ENCODE peak calls at places on chromosomes 5 and 9, in nine cellular contexts. One of them, this sample, is unnamed.

GRCh38 chr5:75460947-75461346 is 50.5 kb downstream of the CERT1 start:
- DNase-seq in NCI-H774: no peak
- DNase-seq in activated CD4-positive, alpha-beta T cell treated with anti-CD3 and anti-CD28 coated beads, Interleukin-2, amount 50 U/mL, for 24 hours: no peak
- DNase-seq in MM.1S: no peak
- DNase-seq in AML-193: no peak
- DNase-seq in CD4-positive, CD25-positive, alpha-beta regulatory T cell: no peak
- DNase-seq in GM13977: peak
- DNase-seq in heart left ventricle: no peak
- DNase-seq in GM23248: no peak
- DNase-seq in this sample: no peak

GRCh38 chr9:133693703-133694529 is 44.2 kb downstream of the SARDH start:
- DNase-seq in GM13977: no peak
- DNase-seq in heart left ventricle: no peak
- DNase-seq in MM.1S: no peak
- DNase-seq in GM23248: no peak
- DNase-seq in AML-193: no peak
- DNase-seq in NCI-H774: no peak
- DNase-seq in CD4-positive, CD25-positive, alpha-beta regulatory T cell: no peak
- DNase-seq in activated CD4-positive, alpha-beta T cell treated with anti-CD3 and anti-CD28 coated beads, Interleukin-2, amount 50 U/mL, for 24 hours: no peak
- DNase-seq in this sample: no peak

GRCh38 chr5:1793966-1794895 is 5.4 kb downstream of the MRPL36 start:
- DNase-seq in NCI-H774: no peak
- DNase-seq in GM13977: no peak
- DNase-seq in activated CD4-positive, alpha-beta T cell treated with anti-CD3 and anti-CD28 coated beads, Interleukin-2, amount 50 U/mL, for 24 hours: no peak
- DNase-seq in heart left ventricle: no peak
- DNase-seq in GM23248: peak
- DNase-seq in CD4-positive, CD25-positive, alpha-beta regulatory T cell: no peak
- DNase-seq in MM.1S: peak
- DNase-seq in AML-193: no peak
- DNase-seq in this sample: peak

GRCh38 chr5:59007460-59008063 is 424.7 kb downstream of the RAB3C start:
- DNase-seq in activated CD4-positive, alpha-beta T cell treated with anti-CD3 and anti-CD28 coated beads, Interleukin-2, amount 50 U/mL, for 24 hours: no peak
- DNase-seq in GM23248: peak
- DNase-seq in heart left ventricle: no peak
- DNase-seq in CD4-positive, CD25-positive, alpha-beta regulatory T cell: peak
- DNase-seq in GM13977: peak
- DNase-seq in AML-193: peak
- DNase-seq in NCI-H774: no peak
- DNase-seq in MM.1S: peak
- DNase-seq in this sample: peak

GRCh38 chr5:79193643-79194042 is 42.3 kb upstream of the JMY start:
- DNase-seq in GM23248: peak
- DNase-seq in heart left ventricle: no peak
- DNase-seq in MM.1S: no peak
- DNase-seq in NCI-H774: no peak
- DNase-seq in activated CD4-positive, alpha-beta T cell treated with anti-CD3 and anti-CD28 coated beads, Interleukin-2, amount 50 U/mL, for 24 hours: no peak
- DNase-seq in GM13977: no peak
- DNase-seq in AML-193: no peak
- DNase-seq in CD4-positive, CD25-positive, alpha-beta regulatory T cell: peak
- DNase-seq in this sample: no peak

GRCh38 chr5:53362521-53362941 is 117.9 kb upstream of the FST start:
- DNase-seq in GM23248: peak
- DNase-seq in GM13977: no peak
- DNase-seq in AML-193: no peak
- DNase-seq in NCI-H774: no peak
- DNase-seq in activated CD4-positive, alpha-beta T cell treated with anti-CD3 and anti-CD28 coated beads, Interleukin-2, amount 50 U/mL, for 24 hours: no peak
- DNase-seq in heart left ventricle: no peak
- DNase-seq in MM.1S: no peak
- DNase-seq in CD4-positive, CD25-positive, alpha-beta regulatory T cell: no peak
- DNase-seq in this sample: peak

GRCh38 chr5:74289238-74289637 is 351.3 kb downstream of the ENC1 start:
- DNase-seq in CD4-positive, CD25-positive, alpha-beta regulatory T cell: no peak
- DNase-seq in GM13977: no peak
- DNase-seq in NCI-H774: no peak
- DNase-seq in activated CD4-positive, alpha-beta T cell treated with anti-CD3 and anti-CD28 coated beads, Interleukin-2, amount 50 U/mL, for 24 hours: no peak
- DNase-seq in GM23248: no peak
- DNase-seq in heart left ventricle: no peak
- DNase-seq in MM.1S: no peak
- DNase-seq in AML-193: no peak
- DNase-seq in this sample: no peak

GRCh38 chr5:68962632-68963484 is 131.0 kb upstream of the SLC30A5 start:
- DNase-seq in GM23248: peak
- DNase-seq in heart left ventricle: peak
- DNase-seq in AML-193: no peak
- DNase-seq in GM13977: peak
- DNase-seq in CD4-positive, CD25-positive, alpha-beta regulatory T cell: no peak
- DNase-seq in MM.1S: peak
- DNase-seq in NCI-H774: peak
- DNase-seq in activated CD4-positive, alpha-beta T cell treated with anti-CD3 and anti-CD28 coated beads, Interleukin-2, amount 50 U/mL, for 24 hours: no peak
- DNase-seq in this sample: peak

GRCh38 chr9:128138001-128138400 is 10.5 kb upstream of the PTGES2 start:
- DNase-seq in GM13977: no peak
- DNase-seq in AML-193: no peak
- DNase-seq in GM23248: no peak
- DNase-seq in NCI-H774: no peak
- DNase-seq in CD4-positive, CD25-positive, alpha-beta regulatory T cell: no peak
- DNase-seq in heart left ventricle: no peak
- DNase-seq in activated CD4-positive, alpha-beta T cell treated with anti-CD3 and anti-CD28 coated beads, Interleukin-2, amount 50 U/mL, for 24 hours: no peak
- DNase-seq in MM.1S: no peak
- DNase-seq in this sample: no peak

GRCh38 chr5:91925249-91925648 is 542.1 kb upstream of the ARRDC3 start:
- DNase-seq in GM23248: no peak
- DNase-seq in AML-193: no peak
- DNase-seq in CD4-positive, CD25-positive, alpha-beta regulatory T cell: no peak
- DNase-seq in heart left ventricle: no peak
- DNase-seq in GM13977: no peak
- DNase-seq in activated CD4-positive, alpha-beta T cell treated with anti-CD3 and anti-CD28 coated beads, Interleukin-2, amount 50 U/mL, for 24 hours: no peak
- DNase-seq in NCI-H774: no peak
- DNase-seq in MM.1S: no peak
- DNase-seq in this sample: no peak

GRCh38 chr5:111641533-111642230 is 115.3 kb downstream of the NREP start:
- DNase-seq in activated CD4-positive, alpha-beta T cell treated with anti-CD3 and anti-CD28 coated beads, Interleukin-2, amount 50 U/mL, for 24 hours: no peak
- DNase-seq in NCI-H774: no peak
- DNase-seq in GM13977: no peak
- DNase-seq in GM23248: peak
- DNase-seq in AML-193: no peak
- DNase-seq in CD4-positive, CD25-positive, alpha-beta regulatory T cell: no peak
- DNase-seq in heart left ventricle: no peak
- DNase-seq in MM.1S: no peak
- DNase-seq in this sample: peak

GRCh38 chr5:151347364-151347763 is at the start of gene SLC36A2:
- DNase-seq in AML-193: no peak
- DNase-seq in GM13977: no peak
- DNase-seq in activated CD4-positive, alpha-beta T cell treated with anti-CD3 and anti-CD28 coated beads, Interleukin-2, amount 50 U/mL, for 24 hours: no peak
- DNase-seq in CD4-positive, CD25-positive, alpha-beta regulatory T cell: no peak
- DNase-seq in heart left ventricle: no peak
- DNase-seq in NCI-H774: no peak
- DNase-seq in GM23248: no peak
- DNase-seq in MM.1S: no peak
- DNase-seq in this sample: no peak

GRCh38 chr9:131348631-131349521 is 45.0 kb upstream of the PRRC2B start:
- DNase-seq in heart left ventricle: no peak
- DNase-seq in GM13977: no peak
- DNase-seq in MM.1S: no peak
- DNase-seq in activated CD4-positive, alpha-beta T cell treated with anti-CD3 and anti-CD28 coated beads, Interleukin-2, amount 50 U/mL, for 24 hours: no peak
- DNase-seq in NCI-H774: no peak
- DNase-seq in AML-193: no peak
- DNase-seq in GM23248: no peak
- DNase-seq in CD4-positive, CD25-positive, alpha-beta regulatory T cell: no peak
- DNase-seq in this sample: no peak

GRCh38 chr9:133428579-133429215 is 6.5 kb downstream of the ADAMTS13 start:
- DNase-seq in heart left ventricle: no peak
- DNase-seq in GM23248: peak
- DNase-seq in CD4-positive, CD25-positive, alpha-beta regulatory T cell: no peak
- DNase-seq in NCI-H774: peak
- DNase-seq in MM.1S: no peak
- DNase-seq in GM13977: peak
- DNase-seq in activated CD4-positive, alpha-beta T cell treated with anti-CD3 and anti-CD28 coated beads, Interleukin-2, amount 50 U/mL, for 24 hours: no peak
- DNase-seq in AML-193: no peak
- DNase-seq in this sample: no peak

GRCh38 chr5:124706729-124707361 is 39.6 kb downstream of the ZNF608 start:
- DNase-seq in CD4-positive, CD25-positive, alpha-beta regulatory T cell: no peak
- DNase-seq in MM.1S: no peak
- DNase-seq in activated CD4-positive, alpha-beta T cell treated with anti-CD3 and anti-CD28 coated beads, Interleukin-2, amount 50 U/mL, for 24 hours: no peak
- DNase-seq in NCI-H774: peak
- DNase-seq in GM23248: peak
- DNase-seq in heart left ventricle: peak
- DNase-seq in GM13977: no peak
- DNase-seq in AML-193: no peak
- DNase-seq in this sample: no peak

GRCh38 chr5:36691993-36692392 is 85.6 kb downstream of the SLC1A3 start:
- DNase-seq in GM13977: no peak
- DNase-seq in heart left ventricle: no peak
- DNase-seq in GM23248: peak
- DNase-seq in MM.1S: no peak
- DNase-seq in NCI-H774: no peak
- DNase-seq in CD4-positive, CD25-positive, alpha-beta regulatory T cell: no peak
- DNase-seq in activated CD4-positive, alpha-beta T cell treated with anti-CD3 and anti-CD28 coated beads, Interleukin-2, amount 50 U/mL, for 24 hours: no peak
- DNase-seq in AML-193: no peak
- DNase-seq in this sample: no peak

GRCh38 chr5:160675988-160676387 is 176.0 kb downstream of the ATP10B start:
- DNase-seq in GM13977: no peak
- DNase-seq in NCI-H774: no peak
- DNase-seq in CD4-positive, CD25-positive, alpha-beta regulatory T cell: no peak
- DNase-seq in AML-193: no peak
- DNase-seq in heart left ventricle: no peak
- DNase-seq in activated CD4-positive, alpha-beta T cell treated with anti-CD3 and anti-CD28 coated beads, Interleukin-2, amount 50 U/mL, for 24 hours: no peak
- DNase-seq in GM23248: no peak
- DNase-seq in MM.1S: no peak
- DNase-seq in this sample: no peak

This sample was measured in HT1080.